ENCODE peak calls at places on chromosomes 13 and 19, in seven cellular contexts. One of them, this sample, is unnamed.

GRCh38 chr13:44436589-44437337 is 63.1 kb downstream of the SERP2 start:
- DNase-seq in H9: peak; percentile 97
- DNase-seq in trophoblast cell: peak; percentile 84
- DNase-seq in IMR-90: peak; percentile 94
- DNase-seq in neuronal stem cell: peak; percentile 90
- DNase-seq in mesenchymal stem cell: peak; percentile 97
- DNase-seq in H1: peak; percentile 94
- DNase-seq in this sample: peak; percentile 98

GRCh38 chr19:13033819-13034611 is 38.7 kb downstream of the NFIX start:
- DNase-seq in H9: peak; percentile 79
- DNase-seq in trophoblast cell: no peak
- DNase-seq in IMR-90: peak; percentile 45
- DNase-seq in neuronal stem cell: no peak
- DNase-seq in mesenchymal stem cell: peak; percentile 43
- DNase-seq in H1: peak; percentile 86
- DNase-seq in this sample: peak; percentile 77

GRCh38 chr13:81442904-81443303 is 1102.0 kb upstream of the SPRY2 start:
- DNase-seq in H9: no peak
- DNase-seq in trophoblast cell: no peak
- DNase-seq in IMR-90: no peak
- DNase-seq in neuronal stem cell: no peak
- DNase-seq in mesenchymal stem cell: no peak
- DNase-seq in H1: no peak
- DNase-seq in this sample: no peak

GRCh38 chr13:37565425-37565824 is 33.1 kb downstream of the POSTN start:
- DNase-seq in H9: no peak
- DNase-seq in trophoblast cell: no peak
- DNase-seq in IMR-90: no peak
- DNase-seq in neuronal stem cell: no peak
- DNase-seq in mesenchymal stem cell: no peak
- DNase-seq in H1: no peak
- DNase-seq in this sample: no peak

GRCh38 chr19:53333466-53334449 is at the start of gene ZNF845:
- DNase-seq in H9: peak; percentile 95
- DNase-seq in trophoblast cell: peak; percentile 90
- DNase-seq in IMR-90: peak; percentile 89
- DNase-seq in neuronal stem cell: peak; percentile 91
- DNase-seq in mesenchymal stem cell: peak; percentile 90
- DNase-seq in H1: peak; percentile 100
- DNase-seq in this sample: peak; percentile 96

GRCh38 chr13:82165396-82166174 is 1716.7 kb downstream of the SLITRK1 start:
- DNase-seq in H9: no peak
- DNase-seq in trophoblast cell: no peak
- DNase-seq in IMR-90: no peak
- DNase-seq in neuronal stem cell: no peak
- DNase-seq in mesenchymal stem cell: no peak
- DNase-seq in H1: no peak
- DNase-seq in this sample: no peak

GRCh38 chr13:91406619-91407018 is 8.2 kb downstream of the GPC5 start:
- DNase-seq in H9: peak; percentile 79
- DNase-seq in trophoblast cell: peak; percentile 2
- DNase-seq in IMR-90: peak; percentile 35
- DNase-seq in neuronal stem cell: peak; percentile 30
- DNase-seq in mesenchymal stem cell: peak; percentile 45
- DNase-seq in H1: peak; percentile 63
- DNase-seq in this sample: peak; percentile 93

GRCh38 chr19:28934626-28935025 is 278.3 kb downstream of the UQCRFS1 start:
- DNase-seq in H9: no peak
- DNase-seq in trophoblast cell: no peak
- DNase-seq in IMR-90: peak; percentile 40
- DNase-seq in neuronal stem cell: no peak
- DNase-seq in mesenchymal stem cell: no peak
- DNase-seq in H1: no peak
- DNase-seq in this sample: no peak

GRCh38 chr13:77358001-77358400 is 31.1 kb upstream of the MYCBP2 start:
- DNase-seq in H9: no peak
- DNase-seq in trophoblast cell: no peak
- DNase-seq in IMR-90: no peak
- DNase-seq in neuronal stem cell: no peak
- DNase-seq in mesenchymal stem cell: no peak
- DNase-seq in H1: no peak
- DNase-seq in this sample: no peak

GRCh38 chr19:19113040-19113541 is 25.2 kb downstream of the TMEM161A start:
- DNase-seq in H9: peak; percentile 84
- DNase-seq in trophoblast cell: no peak
- DNase-seq in IMR-90: peak; percentile 74
- DNase-seq in neuronal stem cell: no peak
- DNase-seq in mesenchymal stem cell: peak; percentile 34
- DNase-seq in H1: peak; percentile 71
- DNase-seq in this sample: peak; percentile 54

GRCh38 chr13:40187324-40187795 is 479.1 kb downstream of the FOXO1 start:
- DNase-seq in H9: peak; percentile 38
- DNase-seq in trophoblast cell: no peak
- DNase-seq in IMR-90: no peak
- DNase-seq in neuronal stem cell: no peak
- DNase-seq in mesenchymal stem cell: no peak
- DNase-seq in H1: no peak
- DNase-seq in this sample: peak; percentile 67

GRCh38 chr13:60981407-60981806 is 434.2 kb downstream of the PCDH20 start:
- DNase-seq in H9: no peak
- DNase-seq in trophoblast cell: no peak
- DNase-seq in IMR-90: no peak
- DNase-seq in neuronal stem cell: no peak
- DNase-seq in mesenchymal stem cell: no peak
- DNase-seq in H1: no peak
- DNase-seq in this sample: no peak

GRCh38 chr13:44879452-44880058 is 109.7 kb downstream of the NUFIP1 start:
- DNase-seq in H9: no peak
- DNase-seq in trophoblast cell: peak; percentile 38
- DNase-seq in IMR-90: peak; percentile 64
- DNase-seq in neuronal stem cell: no peak
- DNase-seq in mesenchymal stem cell: peak; percentile 42
- DNase-seq in H1: no peak
- DNase-seq in this sample: peak; percentile 67

GRCh38 chr19:22286151-22286810 is at the start of gene ZNF729:
- DNase-seq in H9: no peak
- DNase-seq in trophoblast cell: peak; percentile 37
- DNase-seq in IMR-90: no peak
- DNase-seq in neuronal stem cell: no peak
- DNase-seq in mesenchymal stem cell: no peak
- DNase-seq in H1: no peak
- DNase-seq in this sample: no peak

GRCh38 chr19:38032151-38032550 is 125.1 kb downstream of the SIPA1L3 start:
- DNase-seq in H9: no peak
- DNase-seq in trophoblast cell: peak; percentile 27
- DNase-seq in IMR-90: peak; percentile 74
- DNase-seq in neuronal stem cell: no peak
- DNase-seq in mesenchymal stem cell: no peak
- DNase-seq in H1: no peak
- DNase-seq in this sample: peak; percentile 57

GRCh38 chr19:18696023-18696422 is 12.5 kb downstream of the CRTC1 start:
- DNase-seq in H9: no peak
- DNase-seq in trophoblast cell: no peak
- DNase-seq in IMR-90: no peak
- DNase-seq in neuronal stem cell: no peak
- DNase-seq in mesenchymal stem cell: no peak
- DNase-seq in H1: no peak
- DNase-seq in this sample: no peak

GRCh38 chr19:53883231-53883661 is 1.2 kb downstream of the PRKCG start:
- DNase-seq in H9: no peak
- DNase-seq in trophoblast cell: no peak
- DNase-seq in IMR-90: no peak
- DNase-seq in neuronal stem cell: no peak
- DNase-seq in mesenchymal stem cell: no peak
- DNase-seq in H1: peak; percentile 70
- DNase-seq in this sample: no peak

GRCh38 chr19:54572696-54573311 is 786 bp upstream of the LILRA2 start:
- DNase-seq in H9: no peak
- DNase-seq in trophoblast cell: no peak
- DNase-seq in IMR-90: no peak
- DNase-seq in neuronal stem cell: no peak
- DNase-seq in mesenchymal stem cell: no peak
- DNase-seq in H1: no peak
- DNase-seq in this sample: no peak

GRCh38 chr13:105343134-105343806 is 1192.2 kb downstream of the EFNB2 start:
- DNase-seq in H9: no peak
- DNase-seq in trophoblast cell: no peak
- DNase-seq in IMR-90: peak; percentile 59
- DNase-seq in neuronal stem cell: no peak
- DNase-seq in mesenchymal stem cell: no peak
- DNase-seq in H1: no peak
- DNase-seq in this sample: no peak

GRCh38 chr19:35851213-35852028 is 883 bp downstream of the NPHS1 start:
- DNase-seq in H9: peak; percentile 84
- DNase-seq in trophoblast cell: no peak
- DNase-seq in IMR-90: no peak
- DNase-seq in neuronal stem cell: no peak
- DNase-seq in mesenchymal stem cell: no peak
- DNase-seq in H1: peak; percentile 89
- DNase-seq in this sample: peak; percentile 63

GRCh38 chr13:43261018-43261417 is 237.6 kb downstream of the DNAJC15 start:
- DNase-seq in H9: no peak
- DNase-seq in trophoblast cell: peak; percentile 57
- DNase-seq in IMR-90: peak; percentile 90
- DNase-seq in neuronal stem cell: no peak
- DNase-seq in mesenchymal stem cell: peak; percentile 30
- DNase-seq in H1: no peak
- DNase-seq in this sample: no peak

GRCh38 chr19:1400281-1401137 is 833 bp downstream of the GAMT start:
- DNase-seq in H9: no peak
- DNase-seq in trophoblast cell: no peak
- DNase-seq in IMR-90: no peak
- DNase-seq in neuronal stem cell: no peak
- DNase-seq in mesenchymal stem cell: peak; percentile 46
- DNase-seq in H1: no peak
- DNase-seq in this sample: no peak

GRCh38 chr19:7701654-7702457 is at the start of gene FCER2:
- DNase-seq in H9: no peak
- DNase-seq in trophoblast cell: no peak
- DNase-seq in IMR-90: no peak
- DNase-seq in neuronal stem cell: no peak
- DNase-seq in mesenchymal stem cell: no peak
- DNase-seq in H1: no peak
- DNase-seq in this sample: no peak

GRCh38 chr13:48443442-48444208 is 30.7 kb upstream of the LPAR6 start:
- DNase-seq in H9: no peak
- DNase-seq in trophoblast cell: no peak
- DNase-seq in IMR-90: no peak
- DNase-seq in neuronal stem cell: no peak
- DNase-seq in mesenchymal stem cell: no peak
- DNase-seq in H1: no peak
- DNase-seq in this sample: no peak

GRCh38 chr19:2317300-2317699 is 9.3 kb upstream of the LINGO3 start:
- DNase-seq in H9: no peak
- DNase-seq in trophoblast cell: no peak
- DNase-seq in IMR-90: no peak
- DNase-seq in neuronal stem cell: no peak
- DNase-seq in mesenchymal stem cell: no peak
- DNase-seq in H1: no peak
- DNase-seq in this sample: no peak

GRCh38 chr13:46666727-46667456 is 113.9 kb downstream of the LRCH1 start:
- DNase-seq in H9: peak; percentile 81
- DNase-seq in trophoblast cell: no peak
- DNase-seq in IMR-90: no peak
- DNase-seq in neuronal stem cell: no peak
- DNase-seq in mesenchymal stem cell: no peak
- DNase-seq in H1: peak; percentile 65
- DNase-seq in this sample: peak; percentile 91

GRCh38 chr13:31042501-31043165 is 110.2 kb downstream of the TEX26 start:
- DNase-seq in H9: no peak
- DNase-seq in trophoblast cell: no peak
- DNase-seq in IMR-90: no peak
- DNase-seq in neuronal stem cell: no peak
- DNase-seq in mesenchymal stem cell: no peak
- DNase-seq in H1: no peak
- DNase-seq in this sample: no peak

GRCh38 chr13:112592181-112592580 is 4.2 kb upstream of the TUBGCP3 start:
- DNase-seq in H9: no peak
- DNase-seq in trophoblast cell: no peak
- DNase-seq in IMR-90: no peak
- DNase-seq in neuronal stem cell: no peak
- DNase-seq in mesenchymal stem cell: no peak
- DNase-seq in H1: no peak
- DNase-seq in this sample: no peak
- H3K23ac ChIP-seq in H9: no peak overlapping the region
- H3K23ac ChIP-seq in trophoblast cell: peak overlapping the region; percentile 58
- H3K23ac ChIP-seq in IMR-90: no peak overlapping the region
- H3K23ac ChIP-seq in neuronal stem cell: no peak overlapping the region
- H3K23ac ChIP-seq in mesenchymal stem cell: no peak overlapping the region
- H3K23ac ChIP-seq in H1: no peak overlapping the region
- H3K23ac ChIP-seq in this sample: no peak overlapping the region

GRCh38 chr13:71864981-71865857 is 1.8 kb downstream of the DACH1 start:
- DNase-seq in H9: peak; percentile 41
- DNase-seq in trophoblast cell: no peak
- DNase-seq in IMR-90: no peak
- DNase-seq in neuronal stem cell: no peak
- DNase-seq in mesenchymal stem cell: peak; percentile 34
- DNase-seq in H1: peak; percentile 69
- DNase-seq in this sample: peak; percentile 12
- H2BK5ac ChIP-seq in H9: no peak overlapping the region
- H2BK5ac ChIP-seq in trophoblast cell: no peak overlapping the region
- H2BK5ac ChIP-seq in IMR-90: no peak overlapping the region
- H2BK5ac ChIP-seq in neuronal stem cell: peak overlapping the region; percentile 99
- H2BK5ac ChIP-seq in mesenchymal stem cell: no peak overlapping the region
- H2BK5ac ChIP-seq in H1: no peak overlapping the region
- H2BK5ac ChIP-seq in this sample: no peak overlapping the region

DNA sequence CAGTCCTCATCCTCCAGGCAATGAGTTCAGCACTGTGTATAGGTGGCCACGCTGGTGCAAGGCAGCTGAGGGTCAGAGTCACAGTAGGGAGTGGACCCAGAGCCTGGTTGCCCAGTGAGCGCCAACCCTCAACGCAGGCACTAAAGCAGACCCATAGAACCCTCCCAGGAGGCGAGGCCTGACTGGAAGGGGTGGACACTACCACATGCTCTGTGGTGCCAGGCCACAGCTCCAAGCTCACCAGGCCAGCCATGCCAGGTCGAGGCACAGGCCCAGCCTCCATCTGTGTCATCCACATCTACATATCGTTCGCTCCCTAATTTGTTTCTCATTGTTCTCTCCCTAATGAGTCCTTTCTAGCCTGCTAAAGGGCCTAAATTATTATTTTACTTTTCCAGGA is 165.8 kb upstream of the GPR12 start:
- DNase-seq in H9: no peak
- DNase-seq in trophoblast cell: no peak
- DNase-seq in IMR-90: no peak
- DNase-seq in neuronal stem cell: no peak
- DNase-seq in mesenchymal stem cell: no peak
- DNase-seq in H1: no peak
- DNase-seq in this sample: no peak
- H3K23ac ChIP-seq in H9: no peak overlapping the region
- H3K23ac ChIP-seq in trophoblast cell: no peak overlapping the region
- H3K23ac ChIP-seq in IMR-90: no peak overlapping the region
- H3K23ac ChIP-seq in neuronal stem cell: no peak overlapping the region
- H3K23ac ChIP-seq in mesenchymal stem cell: no peak overlapping the region
- H3K23ac ChIP-seq in H1: no peak overlapping the region
- H3K23ac ChIP-seq in this sample: no peak overlapping the region

DNA sequence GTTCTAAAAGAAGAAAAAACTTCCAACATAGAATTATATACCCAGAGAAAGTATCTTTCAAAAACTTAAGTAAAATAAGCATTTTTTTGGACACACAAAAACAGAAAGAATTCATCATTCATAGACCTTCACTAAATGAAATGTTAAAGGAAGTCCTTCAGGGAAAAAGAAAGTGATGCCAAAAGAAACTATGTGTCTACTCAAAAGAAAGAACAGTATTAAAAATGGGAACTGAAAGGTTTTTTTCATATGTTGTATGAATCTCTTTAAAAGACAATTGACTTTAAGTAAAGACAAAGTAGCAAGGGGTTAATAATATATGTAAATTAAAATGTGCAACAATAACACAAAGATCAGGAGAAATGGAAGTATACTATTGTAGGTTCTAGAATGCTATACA is 96.5 kb downstream of the DHRS12 start:
- DNase-seq in H9: no peak
- DNase-seq in trophoblast cell: no peak
- DNase-seq in IMR-90: no peak
- DNase-seq in neuronal stem cell: no peak
- DNase-seq in mesenchymal stem cell: no peak
- DNase-seq in H1: no peak
- DNase-seq in this sample: no peak
- H2BK5ac ChIP-seq in H9: no peak overlapping the region
- H2BK5ac ChIP-seq in trophoblast cell: no peak overlapping the region
- H2BK5ac ChIP-seq in IMR-90: no peak overlapping the region
- H2BK5ac ChIP-seq in neuronal stem cell: no peak overlapping the region
- H2BK5ac ChIP-seq in mesenchymal stem cell: no peak overlapping the region
- H2BK5ac ChIP-seq in H1: no peak overlapping the region
- H2BK5ac ChIP-seq in this sample: no peak overlapping the region

This sample was measured in mesendoderm.